ENCODE peak calls at places on chromosome 10, in nine cellular contexts. D is HepG2, C is left ventricle myocardium inferior, K is GM23248, H is adrenal gland, M is aorta, V is Peyer's patch, E is MM.1S, X is H9. Z is an unnamed sample.

GRCh38 chr10:113385021-113385975 is 167.6 kb upstream of the HABP2 start:
- DNase-seq in D (peak), C (peak), K (peak), H (peak), M (peak), V (peak), E (peak), X (peak), Z (peak)

GRCh38 chr10:43110318-43111071 is 27.8 kb upstream of the CSGALNACT2 start:
- DNase-seq in D (peak), C (peak), K (peak), H (no peak), M (peak), V (no peak), E (peak), X (no peak), Z (no peak)

GRCh38 chr10:110032801-110033723 is 25.3 kb downstream of the ADD3 start:
- DNase-seq in D (no peak), C (no peak), K (no peak), H (peak), M (no peak), V (no peak), E (no peak), X (no peak), Z (no peak)

GRCh38 chr10:123974406-123974805 is 82.8 kb upstream of the CPXM2 start:
- DNase-seq in D (no peak), C (no peak), K (peak), H (no peak), M (no peak), V (no peak), E (no peak), X (no peak), Z (no peak)

GRCh38 chr10:31083765-31084184 is 52.1 kb upstream of the ZNF438 start:
- DNase-seq in D (peak), C (no peak), K (peak), H (peak), M (no peak), V (peak), E (peak), X (peak), Z (no peak)

GRCh38 chr10:82397859-82398258 is 522.9 kb downstream of the NRG3 start:
- DNase-seq in D (no peak), C (no peak), K (no peak), H (no peak), M (no peak), V (no peak), E (no peak), X (no peak), Z (no peak)

GRCh38 chr10:20903635-20904390 is 6.7 kb upstream of the NEBL start:
- DNase-seq in D (no peak), C (no peak), K (no peak), H (no peak), M (no peak), V (no peak), E (no peak), X (no peak), Z (no peak)

GRCh38 chr10:60611291-60611747 is 167.0 kb upstream of the CDK1 start:
- DNase-seq in D (peak), C (no peak), K (peak), H (no peak), M (no peak), V (no peak), E (no peak), X (peak), Z (no peak)

GRCh38 chr10:82277591-82277990 is 402.6 kb downstream of the NRG3 start:
- DNase-seq in D (no peak), C (no peak), K (no peak), H (no peak), M (no peak), V (no peak), E (no peak), X (no peak), Z (no peak)

GRCh38 chr10:120371856-120372255 is 85.2 kb upstream of the PLPP4 start:
- DNase-seq in D (no peak), C (no peak), K (no peak), H (no peak), M (no peak), V (no peak), E (no peak), X (no peak), Z (no peak)

GRCh38 chr10:86945361-86946214 is 11.8 kb downstream of the MMRN2 start:
- DNase-seq in D (peak), C (peak), K (peak), H (no peak), M (no peak), V (peak), E (no peak), X (peak), Z (peak)

GRCh38 chr10:35268791-35269257 is 67.5 kb upstream of the CCNY start:
- DNase-seq in D (no peak), C (no peak), K (no peak), H (no peak), M (no peak), V (no peak), E (no peak), X (no peak), Z (no peak)
- H3K27ac ChIP-seq in D (no peak), C (no peak), K (no peak), H (no peak), M (no peak), V (no peak), E (no peak), X (no peak), Z (no peak)

GRCh38 chr10:102682981-102683380 is 31.2 kb downstream of the ARL3 start:
- DNase-seq in D (no peak), C (no peak), K (no peak), H (no peak), M (no peak), V (no peak), E (no peak), X (no peak), Z (no peak)
- H3K27ac ChIP-seq in D (no peak), C (no peak), K (no peak), H (no peak), M (no peak), V (no peak), E (no peak), X (no peak), Z (no peak)

DNA sequence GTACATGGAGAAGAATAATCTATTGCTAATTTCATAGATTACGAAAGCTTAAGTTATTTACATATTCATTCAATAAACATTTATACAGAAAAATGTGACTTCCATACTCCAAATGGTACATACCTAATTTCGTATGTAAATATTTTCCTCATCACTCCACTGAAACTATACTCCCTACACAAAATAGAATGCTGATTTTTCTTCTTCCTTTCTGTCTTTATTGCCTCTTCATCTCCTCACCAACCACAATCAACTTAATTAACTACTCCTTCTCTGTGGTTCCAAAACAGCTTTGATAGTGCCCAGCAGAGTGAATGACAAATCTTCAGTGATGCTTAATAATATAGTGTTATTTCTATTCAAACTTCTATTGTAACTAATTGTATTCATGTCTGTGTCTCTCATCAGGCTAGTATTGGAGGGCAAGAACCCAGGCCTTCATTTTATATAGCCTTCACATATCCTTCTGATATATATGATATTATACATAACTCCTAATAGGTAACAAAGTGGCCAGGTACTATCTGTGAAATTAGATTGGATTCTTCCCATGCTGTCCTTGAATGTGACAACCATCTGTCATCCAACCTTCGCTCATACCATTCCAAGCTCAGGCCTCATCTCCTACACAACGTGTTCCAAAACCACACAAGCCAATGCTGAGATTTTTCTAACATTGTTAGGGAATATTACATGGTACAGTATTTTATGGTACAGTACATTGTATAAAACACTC is 5.3 kb downstream of the ITGB1 start:
- DNase-seq in D (no peak), C (no peak), K (no peak), H (no peak), M (no peak), V (no peak), E (no peak), X (no peak), Z (no peak)
- H3K27ac ChIP-seq in D (no peak), C (peak), K (peak), H (no peak), M (no peak), V (no peak), E (no peak), X (no peak), Z (no peak)

GRCh38 chr10:71634531-71635164 is 84.9 kb downstream of the C10orf105 start:
- DNase-seq in D (no peak), C (peak), K (no peak), H (peak), M (no peak), V (peak), E (no peak), X (no peak), Z (no peak)
- H3K27ac ChIP-seq in D (no peak), C (no peak), K (no peak), H (no peak), M (no peak), V (no peak), E (no peak), X (no peak), Z (no peak)

GRCh38 chr10:89669985-89670384 is 24.9 kb upstream of the PANK1 start:
- DNase-seq in D (peak), C (no peak), K (no peak), H (no peak), M (no peak), V (no peak), E (no peak), X (no peak), Z (no peak)

GRCh38 chr10:89665302-89665701 is 20.3 kb upstream of the PANK1 start:
- DNase-seq in D (no peak), C (no peak), K (no peak), H (no peak), M (no peak), V (no peak), E (no peak), X (no peak), Z (no peak)

GRCh38 chr10:89666138-89666537 is 21.1 kb upstream of the PANK1 start:
- DNase-seq in D (no peak), C (no peak), K (no peak), H (no peak), M (no peak), V (no peak), E (no peak), X (no peak), Z (no peak)

GRCh38 chr10:89670926-89671325 is 25.9 kb upstream of the PANK1 start:
- DNase-seq in D (no peak), C (no peak), K (peak), H (no peak), M (no peak), V (no peak), E (no peak), X (no peak), Z (no peak)

DNA sequence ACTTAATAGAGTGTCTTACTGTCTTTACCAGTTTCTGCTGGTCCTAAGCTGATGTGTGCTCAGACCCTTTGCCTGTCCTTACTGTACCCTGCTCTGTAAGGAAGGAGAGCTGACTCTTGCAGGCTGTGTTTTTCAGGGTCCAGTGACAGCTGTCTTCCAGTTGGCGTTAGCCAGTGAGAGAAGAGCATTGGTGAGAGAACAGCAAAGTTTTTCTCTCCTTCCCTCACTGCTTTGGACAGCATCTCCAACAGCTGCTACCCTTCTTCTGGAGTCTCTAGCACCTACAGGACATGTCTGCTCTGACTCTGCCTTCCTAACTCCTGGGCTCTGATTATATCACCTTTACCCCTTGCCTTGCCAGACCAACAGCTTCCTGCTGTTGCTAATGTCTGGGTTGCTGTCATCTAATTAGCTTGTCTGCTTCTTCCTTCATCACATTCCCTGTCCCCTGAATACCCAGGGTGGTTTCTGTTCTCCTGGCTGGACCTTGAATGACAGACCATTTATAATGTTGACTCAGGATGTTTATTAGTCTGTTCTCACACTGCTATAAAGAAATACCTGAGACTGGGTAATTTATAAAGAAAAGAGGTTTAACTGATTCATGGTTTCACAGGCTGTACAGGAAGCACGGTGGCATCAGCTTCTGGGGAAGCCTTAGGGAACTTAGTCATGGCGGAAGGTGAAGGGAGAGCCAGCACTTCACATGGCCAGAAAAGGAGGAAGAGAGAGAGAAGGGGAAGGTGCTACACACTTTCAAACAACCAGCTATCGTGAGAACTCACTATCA is 23.5 kb upstream of the PANK1 start:
- DNase-seq in D (peak), C (no peak), K (no peak), H (no peak), M (no peak), V (peak), E (no peak), X (no peak), Z (no peak)
- H3K27ac ChIP-seq in D (no peak), C (no peak), K (no peak), H (no peak), M (no peak), V (no peak), E (no peak), X (no peak), Z (no peak)

GRCh38 chr10:6542999-6543430 is 37.1 kb downstream of the PRKCQ start:
- DNase-seq in D (peak), C (no peak), K (no peak), H (no peak), M (no peak), V (peak), E (peak), X (no peak), Z (no peak)
- H3K27ac ChIP-seq in D (no peak), C (no peak), K (no peak), H (no peak), M (no peak), V (peak), E (peak), X (no peak), Z (no peak)

GRCh38 chr10:12943425-12943824 is 58.1 kb downstream of the CCDC3 start:
- DNase-seq in D (no peak), C (no peak), K (no peak), H (no peak), M (no peak), V (no peak), E (no peak), X (peak), Z (no peak)

GRCh38 chr10:12938271-12938670 is 63.2 kb downstream of the CCDC3 start:
- DNase-seq in D (no peak), C (no peak), K (no peak), H (no peak), M (no peak), V (no peak), E (no peak), X (no peak), Z (no peak)

GRCh38 chr10:12941966-12942365 is 59.5 kb downstream of the CCDC3 start:
- DNase-seq in D (no peak), C (no peak), K (no peak), H (no peak), M (no peak), V (no peak), E (no peak), X (no peak), Z (no peak)

GRCh38 chr10:12937527-12937926 is 64.0 kb downstream of the CCDC3 start:
- DNase-seq in D (no peak), C (no peak), K (peak), H (no peak), M (no peak), V (no peak), E (no peak), X (no peak), Z (no peak)

GRCh38 chr10:12940791-12941190 is 60.7 kb downstream of the CCDC3 start:
- DNase-seq in D (no peak), C (no peak), K (no peak), H (no peak), M (no peak), V (no peak), E (no peak), X (no peak), Z (no peak)
- H3K27ac ChIP-seq in D (no peak), C (no peak), K (no peak), H (no peak), M (no peak), V (no peak), E (no peak), X (no peak), Z (no peak)